ENCODE peak calls at places on chromosomes 7 and 10, in four cellular contexts. One of them, this sample, is unnamed.
A peak's percentile ranks its signal among the peaks of the same experiment; 100 is the strongest.

GRCh38 chr10:127694580-127695193 is 42.3 kb upstream of the FOXI2 start:
- DNase-seq in tibial artery: no peak
- DNase-seq in transverse colon: peak; percentile 30
- DNase-seq in prostate gland: no peak
- DNase-seq in this sample: peak; percentile 59

GRCh38 chr10:344582-345200 is 209.4 kb downstream of the ZMYND11 start:
- DNase-seq in prostate gland: no peak
- DNase-seq in transverse colon: no peak
- DNase-seq in tibial artery: no peak
- DNase-seq in this sample: no peak

GRCh38 chr10:32971536-32972091 is 13.6 kb upstream of the ITGB1 start:
- DNase-seq in prostate gland: no peak
- DNase-seq in transverse colon: peak; percentile 42
- DNase-seq in tibial artery: no peak
- DNase-seq in this sample: no peak

GRCh38 chr7:65338346-65338745 is 35.3 kb upstream of the ZNF92 start:
- DNase-seq in tibial artery: no peak
- DNase-seq in transverse colon: no peak
- DNase-seq in prostate gland: no peak
- DNase-seq in this sample: no peak

GRCh38 chr10:89032141-89032814 is 41.7 kb downstream of the FAS start:
- DNase-seq in transverse colon: no peak
- DNase-seq in tibial artery: no peak
- DNase-seq in prostate gland: peak; percentile 17
- DNase-seq in this sample: peak; percentile 60

GRCh38 chr10:34241226-34242000 is 573.7 kb downstream of the PARD3 start:
- DNase-seq in prostate gland: no peak
- DNase-seq in transverse colon: no peak
- DNase-seq in tibial artery: no peak
- DNase-seq in this sample: no peak

GRCh38 chr7:21076579-21076978 is 289.9 kb upstream of the SP8 start:
- DNase-seq in prostate gland: peak; percentile 63
- DNase-seq in tibial artery: no peak
- DNase-seq in transverse colon: peak; percentile 43
- DNase-seq in this sample: no peak

GRCh38 chr10:89857399-89857798 is 156.0 kb downstream of the KIF20B start:
- DNase-seq in transverse colon: no peak
- DNase-seq in prostate gland: no peak
- DNase-seq in tibial artery: no peak
- DNase-seq in this sample: no peak

GRCh38 chr10:10045765-10046028 is 972.0 kb upstream of the CELF2 start:
- DNase-seq in prostate gland: no peak
- DNase-seq in transverse colon: no peak
- DNase-seq in tibial artery: no peak
- DNase-seq in this sample: no peak

GRCh38 chr7:54831644-54832095 is 72.7 kb upstream of the SEC61G start:
- DNase-seq in prostate gland: no peak
- DNase-seq in tibial artery: no peak
- DNase-seq in transverse colon: no peak
- DNase-seq in this sample: no peak

GRCh38 chr7:82950436-82950835 is 212.2 kb downstream of the PCLO start:
- DNase-seq in prostate gland: no peak
- DNase-seq in tibial artery: no peak
- DNase-seq in transverse colon: no peak
- DNase-seq in this sample: no peak

GRCh38 chr10:99339077-99339476 is 9.9 kb downstream of the CNNM1 start:
- DNase-seq in transverse colon: no peak
- DNase-seq in tibial artery: no peak
- DNase-seq in prostate gland: peak; percentile 39
- DNase-seq in this sample: no peak

GRCh38 chr7:120456699-120457098 is 183.7 kb downstream of the KCND2 start:
- DNase-seq in transverse colon: no peak
- DNase-seq in tibial artery: no peak
- DNase-seq in prostate gland: no peak
- DNase-seq in this sample: no peak

GRCh38 chr10:17460732-17461131 is 6.3 kb upstream of the ST8SIA6 start:
- DNase-seq in transverse colon: no peak
- DNase-seq in prostate gland: no peak
- DNase-seq in tibial artery: no peak
- DNase-seq in this sample: no peak

GRCh38 chr7:39507866-39508551 is 58.2 kb upstream of the YAE1 start:
- DNase-seq in prostate gland: no peak
- DNase-seq in transverse colon: no peak
- DNase-seq in tibial artery: no peak
- DNase-seq in this sample: peak; percentile 67

GRCh38 chr10:42367532-42368230 is 270.7 kb downstream of the ZNF33B start:
- DNase-seq in transverse colon: peak; percentile 9
- DNase-seq in prostate gland: peak; percentile 78
- DNase-seq in tibial artery: peak; percentile 85
- DNase-seq in this sample: peak; percentile 86

GRCh38 chr10:100996678-100997363 is 2.8 kb upstream of the LZTS2 start:
- DNase-seq in transverse colon: peak; percentile 55
- DNase-seq in prostate gland: no peak
- DNase-seq in tibial artery: no peak
- DNase-seq in this sample: peak; percentile 37

GRCh38 chr7:50310361-50310760 is 5.8 kb downstream of the IKZF1 start:
- DNase-seq in prostate gland: no peak
- DNase-seq in transverse colon: no peak
- DNase-seq in tibial artery: no peak
- DNase-seq in this sample: no peak
- TF ChIP-seq CTCF in prostate gland: no peak
- TF ChIP-seq CTCF in transverse colon: no peak
- TF ChIP-seq CTCF in tibial artery: no peak
- TF ChIP-seq CTCF in this sample: no peak

DNA sequence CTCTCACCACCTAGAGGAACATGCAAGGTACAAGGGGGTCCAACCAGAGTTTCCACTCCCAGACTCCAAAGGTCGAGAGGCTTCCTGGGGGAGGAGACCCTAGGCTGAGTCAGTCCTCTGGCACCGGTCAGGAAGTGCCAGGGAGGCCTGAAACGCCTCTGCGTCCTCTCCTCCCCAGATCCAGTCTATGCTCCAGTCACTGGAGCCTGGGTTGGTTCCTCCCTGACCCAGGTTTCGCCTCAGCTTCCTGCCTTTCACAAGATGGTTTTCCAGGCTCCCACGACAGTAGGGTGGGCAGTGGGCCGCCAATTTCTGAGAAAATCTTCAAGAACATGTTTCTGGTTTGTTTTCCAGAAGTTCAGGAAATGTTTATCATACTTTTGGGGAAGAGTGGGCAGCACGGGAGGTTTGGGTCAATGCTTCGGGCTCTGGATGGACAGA is 30.0 kb downstream of the DUSP5 start:
- DNase-seq in tibial artery: no peak
- DNase-seq in transverse colon: no peak
- DNase-seq in prostate gland: no peak
- DNase-seq in this sample: no peak
- H3K4me1 ChIP-seq in tibial artery: no peaks in the 10 kb centered on the region
- H3K4me1 ChIP-seq in transverse colon: no peaks in the 10 kb centered on the region
- H3K4me1 ChIP-seq in prostate gland: no peaks in the 10 kb centered on the region
- H3K4me1 ChIP-seq in this sample: no peaks in the 10 kb centered on the region

GRCh38 chr10:23194966-23195845 is 3.1 kb downstream of the PTF1A start:
- DNase-seq in transverse colon: no peak
- DNase-seq in tibial artery: no peak
- DNase-seq in prostate gland: no peak
- DNase-seq in this sample: no peak
- H3K27me3 ChIP-seq in transverse colon: peaks cover 100% of the 10 kb centered on the region
- H3K27me3 ChIP-seq in tibial artery: no peaks in the 10 kb centered on the region
- H3K27me3 ChIP-seq in prostate gland: peaks cover 67% of the 10 kb centered on the region
- H3K27me3 ChIP-seq in this sample: peaks cover 36% of the 10 kb centered on the region

DNA sequence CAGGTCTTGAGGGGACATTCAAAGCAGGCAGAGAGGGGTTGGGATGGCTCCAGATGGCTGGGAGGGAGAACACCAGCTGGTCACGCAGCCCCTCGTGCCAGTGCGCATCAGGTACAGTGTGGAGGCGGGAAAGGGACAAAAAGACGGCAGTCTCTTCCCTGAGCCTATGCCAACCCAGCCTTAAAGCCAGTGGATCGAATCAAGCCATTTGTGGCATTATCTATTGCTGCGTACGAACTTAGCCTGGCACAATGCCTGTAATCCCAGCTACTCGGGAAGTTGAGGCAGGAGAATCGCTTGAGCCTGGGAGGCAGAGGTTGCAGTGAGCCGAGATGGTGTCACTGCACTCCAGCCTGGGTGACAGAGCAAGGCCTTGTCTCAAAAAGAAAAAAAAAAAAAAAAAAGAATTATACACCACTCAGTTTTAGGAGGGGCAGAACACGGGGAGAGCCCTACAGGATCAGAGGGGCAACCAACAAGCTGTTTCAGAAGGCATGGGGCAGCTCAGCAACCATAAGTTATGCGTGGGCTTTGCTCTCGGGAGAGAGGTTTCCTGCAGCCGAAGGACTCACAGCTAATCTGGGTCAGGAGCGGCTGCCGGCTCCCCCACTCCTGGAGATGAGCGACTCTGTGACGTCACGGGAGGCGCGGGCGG is 357 bp upstream of the NDUFB2 start:
- DNase-seq in prostate gland: peak; percentile 92
- DNase-seq in transverse colon: peak; percentile 97
- DNase-seq in tibial artery: peak; percentile 95
- DNase-seq in this sample: peak; percentile 96
- TF ChIP-seq CTCF in prostate gland: no peak
- TF ChIP-seq CTCF in transverse colon: no peak
- TF ChIP-seq CTCF in tibial artery: no peak
- TF ChIP-seq CTCF in this sample: no peak

GRCh38 chr7:47183896-47184629 is 397.8 kb downstream of the TNS3 start:
- DNase-seq in transverse colon: no peak
- DNase-seq in tibial artery: no peak
- DNase-seq in prostate gland: no peak
- DNase-seq in this sample: no peak
- H3K4me1 ChIP-seq in transverse colon: peaks cover 5% of the 10 kb centered on the region
- H3K4me1 ChIP-seq in tibial artery: no peaks in the 10 kb centered on the region
- H3K4me1 ChIP-seq in prostate gland: peaks cover 3% of the 10 kb centered on the region
- H3K4me1 ChIP-seq in this sample: peaks cover 3% of the 10 kb centered on the region

GRCh38 chr10:117168135-117168674 is 29.1 kb upstream of the KCNK18 start:
- DNase-seq in transverse colon: peak; percentile 60
- DNase-seq in prostate gland: no peak
- DNase-seq in tibial artery: peak; percentile 41
- DNase-seq in this sample: peak; percentile 54
- H3K27me3 ChIP-seq in transverse colon: peaks cover 100% of the 10 kb centered on the region
- H3K27me3 ChIP-seq in prostate gland: peaks cover 53% of the 10 kb centered on the region
- H3K27me3 ChIP-seq in tibial artery: peaks cover 3% of the 10 kb centered on the region
- H3K27me3 ChIP-seq in this sample: peaks cover 3% of the 10 kb centered on the region

GRCh38 chr10:122113161-122113944 is 124.4 kb downstream of the TACC2 start:
- DNase-seq in prostate gland: peak; percentile 83
- DNase-seq in transverse colon: peak; percentile 75
- DNase-seq in tibial artery: peak; percentile 70
- DNase-seq in this sample: peak; percentile 75
- TF ChIP-seq CTCF in prostate gland: peak; percentile 56
- TF ChIP-seq CTCF in transverse colon: peak; percentile 90
- TF ChIP-seq CTCF in tibial artery: peak; percentile 42
- TF ChIP-seq CTCF in this sample: no peak

DNA sequence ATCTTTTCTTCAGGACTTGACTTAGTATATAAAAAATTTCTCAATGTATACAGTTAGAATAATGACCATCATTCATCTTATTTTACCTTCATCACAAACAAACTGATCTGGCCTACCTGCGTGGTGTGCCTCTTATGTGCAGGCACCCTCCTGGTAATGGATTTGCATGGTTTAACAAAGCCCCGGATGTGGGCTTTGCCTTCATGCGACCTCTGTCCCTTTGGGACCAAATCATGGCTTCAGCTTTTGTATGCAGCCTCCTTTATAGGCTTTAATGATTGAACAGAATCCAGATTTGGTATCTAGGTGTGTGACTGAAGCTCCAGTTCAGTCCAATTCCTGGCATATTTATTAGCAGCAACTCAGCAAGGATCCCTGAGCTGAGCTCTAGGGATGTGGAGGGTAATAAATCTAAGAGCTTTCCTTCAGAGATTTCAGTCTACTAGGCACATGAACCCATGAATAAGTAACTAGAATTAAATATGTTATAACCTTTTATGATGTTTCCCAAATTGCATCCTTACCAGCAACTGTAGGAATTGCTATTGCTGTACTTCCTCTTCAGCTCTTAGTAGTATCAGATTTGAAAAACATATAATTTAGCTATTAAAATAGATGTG is 256.9 kb downstream of the ABCA13 start:
- DNase-seq in tibial artery: no peak
- DNase-seq in transverse colon: no peak
- DNase-seq in prostate gland: no peak
- DNase-seq in this sample: no peak
- H3K4me1 ChIP-seq in tibial artery: no peaks in the 10 kb centered on the region
- H3K4me1 ChIP-seq in transverse colon: no peaks in the 10 kb centered on the region
- H3K4me1 ChIP-seq in prostate gland: no peaks in the 10 kb centered on the region
- H3K4me1 ChIP-seq in this sample: no peaks in the 10 kb centered on the region

GRCh38 chr10:71664585-71664984 is 55.0 kb downstream of the C10orf105 start:
- DNase-seq in transverse colon: no peak
- DNase-seq in tibial artery: no peak
- DNase-seq in prostate gland: no peak
- DNase-seq in this sample: no peak
- H3K27me3 ChIP-seq in transverse colon: no peaks in the 10 kb centered on the region
- H3K27me3 ChIP-seq in tibial artery: no peaks in the 10 kb centered on the region
- H3K27me3 ChIP-seq in prostate gland: no peaks in the 10 kb centered on the region
- H3K27me3 ChIP-seq in this sample: no peaks in the 10 kb centered on the region